ENCODE peak calls at places on chromosomes 16 and 17, in eight cellular contexts. P, O, U, E, R, K, T and Y are unnamed samples.

GRCh38 chr16:75745823-75746222 is 19.5 kb upstream of the CPHXL start:
- DNase-seq in P (no peak), O (no peak), U (no peak), E (no peak), R (no peak), K (no peak), T (no peak), Y (no peak)

GRCh38 chr17:9424071-9424640 is 151.5 kb downstream of the STX8 start:
- DNase-seq in P (no peak), O (no peak), U (no peak), E (no peak), R (no peak), K (no peak), T (no peak), Y (no peak)

GRCh38 chr17:42553161-42553818 is 567 bp downstream of the HSD17B1 start:
- DNase-seq in P (no peak), O (no peak), U (no peak), E (no peak), R (no peak), K (peak; percentile 40), T (peak; percentile 56), Y (no peak)

GRCh38 chr17:80889231-80889896 is 102.3 kb upstream of the CHMP6 start:
- DNase-seq in P (no peak), O (no peak), U (no peak), E (no peak), R (no peak), K (no peak), T (no peak), Y (no peak)

GRCh38 chr17:37530420-37530819 is 40.7 kb downstream of the DUSP14 start:
- DNase-seq in P (no peak), O (no peak), U (no peak), E (no peak), R (no peak), K (no peak), T (peak; percentile 38), Y (no peak)

GRCh38 chr17:2392252-2393183 is 8.3 kb downstream of the MNT start:
- DNase-seq in P (peak; percentile 91), O (peak; percentile 95), U (peak; percentile 94), E (peak; percentile 95), R (peak; percentile 96), K (peak; percentile 97), T (peak; percentile 93), Y (peak; percentile 89)

GRCh38 chr17:34275881-34276280 is 5.9 kb downstream of the CCL7 start:
- DNase-seq in P (no peak), O (no peak), U (no peak), E (peak; percentile 92), R (no peak), K (no peak), T (peak; percentile 88), Y (peak; percentile 39)

GRCh38 chr16:55478827-55479559 is at the start of gene MMP2:
- DNase-seq in P (peak; percentile 55), O (peak; percentile 46), U (no peak), E (peak; percentile 61), R (peak; percentile 20), K (peak; percentile 68), T (peak; percentile 81), Y (no peak)

GRCh38 chr17:42508426-42509164 is 27.4 kb upstream of the NAGLU start:
- DNase-seq in P (peak; percentile 62), O (no peak), U (no peak), E (no peak), R (no peak), K (no peak), T (no peak), Y (peak; percentile 94)

GRCh38 chr16:77169650-77170236 is 21.2 kb upstream of the MON1B start:
- DNase-seq in P (peak; percentile 54), O (peak; percentile 66), U (no peak), E (peak; percentile 12), R (peak; percentile 71), K (peak; percentile 77), T (peak; percentile 5), Y (no peak)

GRCh38 chr16:1990336-1991134 is 765 bp downstream of the SYNGR3 start:
- DNase-seq in P (no peak), O (peak; percentile 67), U (no peak), E (no peak), R (no peak), K (peak; percentile 77), T (no peak), Y (no peak)

GRCh38 chr17:70855401-70856054 is 686.2 kb downstream of the KCNJ2 start:
- DNase-seq in P (no peak), O (no peak), U (peak; percentile 25), E (no peak), R (no peak), K (no peak), T (peak; percentile 75), Y (no peak)

GRCh38 chr16:89268987-89269735 is 51.7 kb downstream of the ZNF778 start:
- DNase-seq in P (no peak), O (no peak), U (no peak), E (peak; percentile 70), R (no peak), K (no peak), T (peak; percentile 31), Y (no peak)

GRCh38 chr16:27759947-27760844 is 210.3 kb downstream of the KATNIP start:
- DNase-seq in P (peak; percentile 50), O (no peak), U (no peak), E (no peak), R (peak; percentile 37), K (no peak), T (no peak), Y (peak; percentile 83)

GRCh38 chr17:69055334-69055733 is 5.4 kb downstream of the ABCA9 start:
- DNase-seq in P (no peak), O (no peak), U (no peak), E (no peak), R (no peak), K (no peak), T (no peak), Y (no peak)

GRCh38 chr17:48825446-48826381 is 5.1 kb upstream of the CALCOCO2 start:
- DNase-seq in P (no peak), O (no peak), U (no peak), E (no peak), R (peak; percentile 89), K (no peak), T (peak; percentile 57), Y (no peak)

GRCh38 chr16:68744744-68745280 is 7.7 kb downstream of the CDH1 start:
- DNase-seq in P (no peak), O (no peak), U (peak; percentile 96), E (no peak), R (no peak), K (no peak), T (peak; percentile 30), Y (no peak)

GRCh38 chr17:42313773-42314566 is 25.7 kb downstream of the STAT5A start:
- DNase-seq in P (no peak), O (no peak), U (no peak), E (no peak), R (peak; percentile 78), K (no peak), T (peak; percentile 14), Y (no peak)

GRCh38 chr17:17200311-17200710 is 5.8 kb downstream of the PLD6 start:
- DNase-seq in P (no peak), O (no peak), U (no peak), E (no peak), R (no peak), K (no peak), T (no peak), Y (no peak)

GRCh38 chr17:76241776-76242175 is 1.5 kb upstream of the RNF157 start:
- DNase-seq in P (no peak), O (no peak), U (no peak), E (no peak), R (no peak), K (no peak), T (no peak), Y (no peak)

GRCh38 chr16:65318590-65319267 is 196.9 kb upstream of the CDH11 start:
- DNase-seq in P (no peak), O (no peak), U (no peak), E (no peak), R (no peak), K (no peak), T (no peak), Y (no peak)

GRCh38 chr16:50455288-50455845 is 86.6 kb upstream of the BRD7 start:
- DNase-seq in P (no peak), O (no peak), U (no peak), E (no peak), R (no peak), K (no peak), T (no peak), Y (no peak)

GRCh38 chr16:9681556-9681955 is 500.7 kb downstream of the GRIN2A start:
- DNase-seq in P (no peak), O (no peak), U (no peak), E (no peak), R (no peak), K (no peak), T (no peak), Y (no peak)

GRCh38 chr17:77038860-77039555 is 101.8 kb upstream of the SEC14L1 start:
- DNase-seq in P (no peak), O (no peak), U (no peak), E (no peak), R (no peak), K (no peak), T (no peak), Y (no peak)

GRCh38 chr17:77254961-77255741 is 114.4 kb downstream of the SEC14L1 start:
- DNase-seq in P (no peak), O (no peak), U (no peak), E (peak; percentile 10), R (no peak), K (no peak), T (peak; percentile 82), Y (peak; percentile 97)

GRCh38 chr16:67055712-67056487 is 27.0 kb downstream of the CBFB start:
- DNase-seq in P (no peak), O (no peak), U (no peak), E (peak; percentile 81), R (peak; percentile 66), K (no peak), T (peak; percentile 98), Y (peak; percentile 99)

GRCh38 chr16:66984902-66985311 is 3.5 kb upstream of the CES4A start:
- DNase-seq in P (no peak), O (no peak), U (no peak), E (no peak), R (no peak), K (no peak), T (no peak), Y (no peak)

GRCh38 chr16:11957591-11958395 is 7.2 kb upstream of the TNFRSF17 start:
- DNase-seq in P (no peak), O (no peak), U (no peak), E (no peak), R (no peak), K (no peak), T (no peak), Y (no peak)

GRCh38 chr17:81601525-81602120 is 35.3 kb downstream of the NPLOC4 start:
- DNase-seq in P (peak; percentile 79), O (peak; percentile 50), U (peak; percentile 52), E (peak; percentile 65), R (peak; percentile 70), K (no peak), T (peak; percentile 60), Y (peak; percentile 64)